ENCODE peak calls at places on chromosomes 3 and 15, in five cellular contexts. H, Z, E, A and Q are unnamed samples.

GRCh38 chr3:152272771-152273242 is 4.1 kb downstream of the MBNL1 start:
- DNase-seq in H (no peak), Z (no peak), E (no peak), A (no peak), Q (peak; percentile 41)

GRCh38 chr3:171936231-171936841 is 93.2 kb downstream of the TMEM212 start:
- DNase-seq in H (no peak), Z (no peak), E (no peak), A (no peak), Q (no peak)

GRCh38 chr15:79853492-79854328 is 43.1 kb downstream of the MTHFS start:
- DNase-seq in H (peak; percentile 77), Z (peak; percentile 76), E (peak; percentile 61), A (peak; percentile 60), Q (peak; percentile 84)

GRCh38 chr3:51557993-51558392 is 19.5 kb downstream of the RAD54L2 start:
- DNase-seq in H (no peak), Z (no peak), E (no peak), A (no peak), Q (no peak)

GRCh38 chr15:71202712-71203111 is 87.4 kb downstream of the THSD4 start:
- DNase-seq in H (no peak), Z (no peak), E (no peak), A (no peak), Q (no peak)

GRCh38 chr3:58672451-58672850 is 5.9 kb upstream of the FAM3D start:
- DNase-seq in H (no peak), Z (no peak), E (no peak), A (no peak), Q (no peak)

GRCh38 chr3:104553121-104553520 is 813.6 kb upstream of the ALCAM start:
- DNase-seq in H (no peak), Z (no peak), E (no peak), A (no peak), Q (no peak)

GRCh38 chr3:35883929-35884328 is 244.6 kb downstream of the ARPP21 start:
- DNase-seq in H (no peak), Z (no peak), E (no peak), A (no peak), Q (no peak)

GRCh38 chr15:59699810-59700431 is 10.8 kb upstream of the BNIP2 start:
- DNase-seq in H (no peak), Z (no peak), E (no peak), A (no peak), Q (no peak)

GRCh38 chr15:36784098-36784670 is 204.8 kb downstream of the CDIN1 start:
- DNase-seq in H (no peak), Z (no peak), E (no peak), A (no peak), Q (no peak)

GRCh38 chr3:184177767-184178306 is 3.2 kb downstream of the AP2M1 start:
- DNase-seq in H (peak; percentile 68), Z (no peak), E (no peak), A (no peak), Q (no peak)

GRCh38 chr3:191005790-191006189 is 143.3 kb upstream of the GMNC start:
- DNase-seq in H (no peak), Z (no peak), E (no peak), A (no peak), Q (no peak)

GRCh38 chr3:43294975-43295374 is 8.6 kb downstream of the SNRK start:
- DNase-seq in H (no peak), Z (no peak), E (no peak), A (no peak), Q (no peak)

GRCh38 chr3:38153986-38154608 is 11.2 kb upstream of the OXSR1 start:
- DNase-seq in H (no peak), Z (no peak), E (no peak), A (no peak), Q (no peak)

GRCh38 chr3:56132762-56133161 is 335.5 kb downstream of the ERC2 start:
- DNase-seq in H (no peak), Z (no peak), E (no peak), A (no peak), Q (no peak)

GRCh38 chr3:76509179-76509830 is 530.6 kb upstream of the ROBO2 start:
- DNase-seq in H (no peak), Z (no peak), E (no peak), A (no peak), Q (no peak)

GRCh38 chr3:161649900-161650484 is 153.4 kb downstream of the OTOL1 start:
- DNase-seq in H (no peak), Z (no peak), E (no peak), A (no peak), Q (no peak)

GRCh38 chr15:78266806-78267205 is 2.4 kb downstream of the DNAJA4 start:
- DNase-seq in H (no peak), Z (no peak), E (no peak), A (no peak), Q (no peak)

GRCh38 chr3:177946515-177946914 is 589.7 kb upstream of the KCNMB2 start:
- DNase-seq in H (no peak), Z (no peak), E (no peak), A (no peak), Q (no peak)

GRCh38 chr3:177945999-177946398 is 590.2 kb upstream of the KCNMB2 start:
- DNase-seq in H (no peak), Z (no peak), E (no peak), A (no peak), Q (no peak)

GRCh38 chr3:177942911-177943310 is 593.3 kb upstream of the KCNMB2 start:
- DNase-seq in H (no peak), Z (no peak), E (no peak), A (no peak), Q (no peak)

GRCh38 chr3:177946965-177947364 is 589.3 kb upstream of the KCNMB2 start:
- DNase-seq in H (no peak), Z (no peak), E (no peak), A (no peak), Q (no peak)

GRCh38 chr3:177944228-177944661 is 592.0 kb upstream of the KCNMB2 start:
- DNase-seq in H (no peak), Z (no peak), E (no peak), A (no peak), Q (no peak)
- TF ChIP-seq POLR2AphosphoS5 in H (no peak), Z (no peak), E (no peak), A (no peak), Q (no peak)

GRCh38 chr3:71645140-71645539 is 61.6 kb upstream of the FOXP1 start:
- DNase-seq in H (no peak), Z (no peak), E (no peak), A (no peak), Q (no peak)

GRCh38 chr3:71646971-71647370 is 63.4 kb upstream of the FOXP1 start:
- DNase-seq in H (no peak), Z (no peak), E (no peak), A (no peak), Q (no peak)

GRCh38 chr3:71640549-71640948 is 57.0 kb upstream of the FOXP1 start:
- DNase-seq in H (no peak), Z (no peak), E (no peak), A (no peak), Q (no peak)

GRCh38 chr3:71636482-71636881 is 53.0 kb upstream of the FOXP1 start:
- DNase-seq in H (no peak), Z (no peak), E (no peak), A (no peak), Q (no peak)

DNA sequence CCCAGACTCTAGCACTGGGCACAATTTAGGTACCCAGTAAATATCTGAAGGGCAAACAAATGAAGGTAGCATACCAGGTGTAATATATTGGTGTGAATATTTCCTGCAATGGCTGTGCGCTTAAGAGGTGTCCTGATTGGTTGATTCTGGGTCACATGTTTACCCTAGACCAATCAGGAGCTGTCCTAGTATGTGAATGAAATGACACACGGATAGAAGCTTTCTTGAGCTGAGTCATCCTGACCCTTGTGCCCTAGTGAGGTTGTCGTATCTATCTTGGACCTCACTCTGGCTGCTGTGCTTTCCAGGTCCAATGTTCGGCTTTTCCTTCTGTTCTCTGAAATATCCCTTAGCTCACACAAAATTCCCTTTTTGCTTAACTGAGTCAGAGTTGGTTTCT is 58.1 kb upstream of the FOXP1 start:
- DNase-seq in H (no peak), Z (peak; percentile 83), E (no peak), A (no peak), Q (no peak)
- H3K4me1 ChIP-seq in H (no peaks in the 10 kb centered on the region), Z (no peaks in the 10 kb centered on the region), E (no peaks in the 10 kb centered on the region), A (no peaks in the 10 kb centered on the region), Q (no peaks in the 10 kb centered on the region)

DNA sequence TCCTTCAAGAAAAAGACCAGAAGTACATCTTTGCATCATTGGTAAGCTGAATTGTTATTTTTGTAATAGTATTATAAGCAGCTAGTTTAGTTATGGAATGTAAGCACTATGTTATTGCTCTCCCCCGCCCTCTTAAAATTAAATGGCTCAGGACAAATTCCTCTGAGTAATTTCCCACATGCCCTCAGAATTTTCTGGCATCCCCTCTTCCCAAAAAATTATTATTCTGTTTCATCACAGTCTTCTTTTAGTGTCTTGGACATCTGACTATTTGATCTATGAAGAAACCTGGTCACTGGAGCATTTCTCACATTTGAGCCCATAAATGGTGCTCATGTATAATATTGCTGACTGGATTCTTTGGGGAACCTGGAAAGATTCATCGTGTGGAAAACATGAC is 68.3 kb downstream of the KLHL25 start:
- DNase-seq in H (no peak), Z (no peak), E (no peak), A (no peak), Q (no peak)
- TF ChIP-seq POLR2AphosphoS5 in H (no peak), Z (no peak), E (no peak), A (no peak), Q (no peak)

GRCh38 chr3:16145176-16145575 is 29.3 kb upstream of the GALNT15 start:
- DNase-seq in H (no peak), Z (no peak), E (no peak), A (no peak), Q (no peak)
- H3K4me1 ChIP-seq in H (no peaks in the 10 kb centered on the region), Z (no peaks in the 10 kb centered on the region), E (no peaks in the 10 kb centered on the region), A (no peaks in the 10 kb centered on the region), Q (no peaks in the 10 kb centered on the region)

DNA sequence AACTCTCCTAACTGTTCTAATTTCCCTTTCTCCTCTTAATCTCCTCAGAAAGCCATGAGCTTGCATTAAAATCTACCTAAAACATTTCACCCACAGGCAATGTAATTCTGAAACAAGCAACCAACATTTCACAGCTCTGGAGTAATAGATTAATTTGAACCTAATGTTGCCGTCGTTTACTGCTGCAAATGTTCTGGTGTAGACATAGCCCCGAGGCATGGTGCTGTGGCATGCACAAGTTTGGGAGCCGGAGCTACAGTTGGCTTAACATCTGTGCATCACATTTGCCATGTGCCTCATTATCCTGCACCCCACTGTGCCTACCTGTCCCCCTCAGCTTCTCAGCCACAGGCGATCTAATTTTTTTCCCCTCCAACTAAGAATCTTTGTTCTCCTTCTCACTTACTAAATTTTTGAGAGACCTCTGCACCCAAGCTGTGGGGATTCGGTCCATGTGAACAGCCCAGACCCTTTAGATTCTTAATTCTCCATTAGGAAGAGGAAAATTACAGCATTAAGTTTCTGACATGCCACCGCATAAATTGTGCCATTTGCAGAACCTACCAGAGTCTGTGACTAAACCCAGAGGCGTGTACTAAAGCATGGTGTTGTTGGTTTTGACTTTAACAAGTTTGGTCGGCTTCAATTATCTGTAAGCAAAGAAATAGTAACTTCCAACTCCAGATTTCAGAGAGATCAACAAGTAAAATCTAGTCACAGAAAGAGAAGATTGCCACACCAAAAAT is 419.2 kb downstream of the MECOM start:
- DNase-seq in H (no peak), Z (no peak), E (no peak), A (no peak), Q (no peak)
- TF ChIP-seq POLR2AphosphoS5 in H (no peak), Z (no peak), E (no peak), A (no peak), Q (no peak)